ENCODE peak calls at places on chromosomes 5 and 9, in five cellular contexts. X, D, K, R and O are unnamed samples.

GRCh38 chr5:127406326-127407121 is 110.9 kb upstream of the PRRC1 start:
- DNase-seq in R (no peak), X (no peak), D (no peak), K (no peak), O (no peak)

GRCh38 chr9:113454914-113455761 is 8.4 kb upstream of the RGS3 start:
- DNase-seq in X (no peak), D (no peak), K (peak), R (peak), O (peak)

GRCh38 chr9:118990949-118991348 is 378.3 kb downstream of the BRINP1 start:
- DNase-seq in K (no peak), D (no peak), R (no peak), X (no peak), O (no peak)

GRCh38 chr5:44797723-44798122 is 11.0 kb upstream of the MRPS30 start:
- DNase-seq in X (no peak), R (no peak), D (no peak), K (no peak), O (no peak)

GRCh38 chr5:67541869-67542268 is 345.3 kb upstream of the CD180 start:
- DNase-seq in X (no peak), K (no peak), D (no peak), R (no peak), O (no peak)

GRCh38 chr9:121288874-121289553 is 21.1 kb downstream of the GSN start:
- DNase-seq in D (peak), X (peak), R (peak), K (peak), O (no peak)

GRCh38 chr5:44842491-44843282 is 33.9 kb downstream of the MRPS30 start:
- DNase-seq in R (no peak), K (no peak), D (no peak), X (no peak), O (no peak)

GRCh38 chr5:51881901-51882300 is 498.7 kb downstream of the ISL1 start:
- DNase-seq in D (no peak), R (no peak), X (no peak), K (no peak), O (no peak)

GRCh38 chr5:124908603-124909451 is 162.4 kb upstream of the ZNF608 start:
- DNase-seq in K (no peak), X (no peak), R (no peak), D (no peak), O (no peak)